ENCODE peak calls at places on chromosomes 2 and 18, in six cellular contexts. G, Z, F, R, X and E are unnamed samples. For H3K4me1 and H3K36me3, the result is how much of the 10 kb centered on the place peaks cover.

GRCh38 chr2:102736174-102736606 is 25.6 kb upstream of the TMEM182 start:
- DNase-seq in G (peak), Z (peak), F (no peak), R (peak), X (peak), E (no peak)

GRCh38 chr2:121356058-121356640 is 71.1 kb upstream of the TFCP2L1 start:
- DNase-seq in G (no peak), Z (no peak), F (peak), R (peak), X (no peak), E (no peak)

GRCh38 chr18:48751727-48752468 is 198.9 kb downstream of the SMAD7 start:
- DNase-seq in G (no peak), Z (no peak), F (no peak), R (no peak), X (no peak), E (no peak)

GRCh38 chr18:31492671-31493070 is 5.3 kb upstream of the DSG2 start:
- DNase-seq in G (no peak), Z (no peak), F (no peak), R (no peak), X (no peak), E (no peak)

GRCh38 chr2:238743243-238744068 is 104.4 kb upstream of the TWIST2 start:
- DNase-seq in G (no peak), Z (no peak), F (no peak), R (peak), X (no peak), E (no peak)

GRCh38 chr2:239470151-239470900 is 69.5 kb upstream of the HDAC4 start:
- DNase-seq in G (no peak), Z (peak), F (no peak), R (no peak), X (no peak), E (no peak)

GRCh38 chr2:168574856-168575630 is 119.0 kb downstream of the CERS6 start:
- DNase-seq in G (no peak), Z (no peak), F (no peak), R (no peak), X (no peak), E (no peak)

GRCh38 chr18:34820360-34820759 is 110.3 kb downstream of the DTNA start:
- DNase-seq in G (no peak), Z (no peak), F (no peak), R (no peak), X (no peak), E (no peak)

GRCh38 chr2:215218587-215219577 is 80.5 kb upstream of the ABCA12 start:
- DNase-seq in G (no peak), Z (no peak), F (no peak), R (no peak), X (no peak), E (no peak)

GRCh38 chr2:113236367-113237159 is 42.2 kb downstream of the PAX8 start:
- DNase-seq in G (no peak), Z (no peak), F (no peak), R (no peak), X (no peak), E (no peak)

GRCh38 chr18:37742436-37742835 is 176.8 kb upstream of the CELF4 start:
- DNase-seq in G (no peak), Z (no peak), F (no peak), R (no peak), X (no peak), E (no peak)

GRCh38 chr2:43142921-43143438 is 83.4 kb downstream of the ZFP36L2 start:
- DNase-seq in G (no peak), Z (peak), F (no peak), R (no peak), X (peak), E (no peak)

GRCh38 chr2:85804026-85804425 is 50.2 kb downstream of the ATOH8 start:
- DNase-seq in G (no peak), Z (peak), F (no peak), R (no peak), X (no peak), E (no peak)

GRCh38 chr2:119575439-119575838 is 31.2 kb downstream of the CFAP221 start:
- DNase-seq in G (no peak), Z (no peak), F (no peak), R (no peak), X (no peak), E (no peak)

GRCh38 chr2:103615706-103616105 is 853.9 kb downstream of the TMEM182 start:
- DNase-seq in G (no peak), Z (no peak), F (no peak), R (no peak), X (no peak), E (no peak)

GRCh38 chr2:130353291-130354134 is 2.3 kb upstream of the PTPN18 start:
- DNase-seq in G (no peak), Z (peak), F (no peak), R (no peak), X (no peak), E (no peak)

GRCh38 chr2:11155326-11156059 is at the start of gene SLC66A3:
- DNase-seq in G (no peak), Z (no peak), F (no peak), R (peak), X (no peak), E (no peak)

GRCh38 chr2:219565130-219566080 is 5.9 kb downstream of the OBSL1 start:
- DNase-seq in G (no peak), Z (peak), F (no peak), R (no peak), X (no peak), E (no peak)

GRCh38 chr18:62525611-62526010 is 2.8 kb downstream of the ZCCHC2 start:
- DNase-seq in G (no peak), Z (no peak), F (no peak), R (no peak), X (no peak), E (no peak)

GRCh38 chr2:118850901-118851268 is 3.4 kb upstream of the EN1 start:
- DNase-seq in G (no peak), Z (no peak), F (no peak), R (no peak), X (no peak), E (no peak)

GRCh38 chr2:227817940-227818568 is 4.4 kb downstream of the CCL20 start:
- DNase-seq in G (peak), Z (peak), F (peak), R (peak), X (peak), E (peak)

GRCh38 chr2:54903736-54904554 is 146.3 kb downstream of the RTN4 start:
- DNase-seq in G (peak), Z (peak), F (no peak), R (peak), X (no peak), E (peak)

GRCh38 chr2:219099319-219099718 is 38.6 kb upstream of the IHH start:
- DNase-seq in G (no peak), Z (no peak), F (no peak), R (peak), X (no peak), E (no peak)

GRCh38 chr18:5238371-5238758 is 41.3 kb upstream of the AKAIN1 start:
- DNase-seq in G (peak), Z (peak), F (peak), R (no peak), X (peak), E (peak)

GRCh38 chr2:207469953-207470699 is 59.6 kb upstream of the CREB1 start:
- DNase-seq in G (no peak), Z (no peak), F (no peak), R (no peak), X (no peak), E (no peak)

GRCh38 chr2:8310557-8311455 is 371.1 kb upstream of the ID2 start:
- DNase-seq in G (no peak), Z (no peak), F (no peak), R (no peak), X (no peak), E (peak)

GRCh38 chr2:234191819-234192407 is 141.4 kb downstream of the SPP2 start:
- DNase-seq in G (no peak), Z (no peak), F (no peak), R (peak), X (no peak), E (no peak)

GRCh38 chr2:188580738-188581137 is 289.1 kb downstream of the GULP1 start:
- DNase-seq in G (no peak), Z (peak), F (no peak), R (no peak), X (no peak), E (no peak)

DNA sequence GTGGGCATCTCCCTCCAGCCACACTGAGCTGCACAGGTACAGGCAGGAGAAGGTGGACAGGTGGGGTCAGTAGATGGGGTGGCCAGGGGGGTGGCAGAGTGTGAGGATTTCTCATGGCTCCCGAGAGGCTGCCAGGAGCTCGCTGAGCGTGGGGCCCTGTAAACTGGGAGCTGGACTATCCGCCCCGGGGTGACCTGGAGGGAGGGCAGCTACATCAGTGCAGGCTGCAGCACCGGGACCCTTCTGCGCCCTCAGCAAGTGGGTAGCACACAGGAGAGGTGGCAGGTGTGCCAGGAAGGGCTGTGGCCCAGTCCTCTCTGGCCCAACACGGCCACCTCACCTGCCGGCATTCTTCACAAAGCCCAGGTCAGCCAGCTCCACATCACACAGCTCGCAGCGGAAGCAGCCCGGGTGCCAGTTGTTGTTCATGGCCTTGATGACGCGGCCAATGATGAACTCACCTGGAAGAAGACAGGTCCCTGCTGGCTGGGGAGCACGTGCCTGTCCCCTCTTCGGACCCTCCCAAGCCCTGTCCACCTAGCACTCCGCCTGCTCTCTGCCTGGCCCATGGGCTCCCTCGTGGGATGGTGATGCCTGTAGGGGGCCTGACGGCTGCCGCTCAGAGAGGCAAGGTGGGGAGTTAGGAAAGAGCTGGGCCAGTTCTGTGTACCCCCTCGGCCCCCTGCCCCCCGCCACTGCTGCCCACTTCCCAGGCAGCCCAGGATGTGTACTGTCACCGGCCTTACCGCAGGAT is 8.3 kb downstream of the GPR17 start:
- DNase-seq in G (no peak), Z (no peak), F (no peak), R (no peak), X (peak), E (no peak)
- H3K4me1 ChIP-seq in G (under half), Z (under half), F (under half), R (under half), X (half or more), E (under half)

GRCh38 chr18:12958478-12958877 is 10.7 kb downstream of the SEH1L start:
- DNase-seq in G (no peak), Z (no peak), F (no peak), R (no peak), X (no peak), E (no peak)

GRCh38 chr18:12968115-12968514 is 20.3 kb downstream of the SEH1L start:
- DNase-seq in G (no peak), Z (no peak), F (no peak), R (no peak), X (no peak), E (no peak)

GRCh38 chr18:12960395-12960794 is 12.6 kb downstream of the SEH1L start:
- DNase-seq in G (no peak), Z (no peak), F (no peak), R (no peak), X (no peak), E (no peak)

GRCh38 chr18:12960846-12961397 is 13.1 kb downstream of the SEH1L start:
- DNase-seq in G (no peak), Z (no peak), F (no peak), R (no peak), X (no peak), E (no peak)

GRCh38 chr18:12963069-12963468 is 15.3 kb downstream of the SEH1L start:
- DNase-seq in G (no peak), Z (no peak), F (no peak), R (no peak), X (no peak), E (no peak)
- H3K36me3 ChIP-seq in G (under half), Z (under half), F (half or more), R (under half), X (under half), E (under half)

GRCh38 chr18:75208836-75209128 is 157 bp downstream of the PTGR3 start:
- DNase-seq in G (peak), Z (peak), F (no peak), R (no peak), X (no peak), E (no peak)

GRCh38 chr18:75209129-75209951 is at the start of gene PTGR3:
- DNase-seq in G (peak), Z (peak), F (peak), R (peak), X (peak), E (peak)

GRCh38 chr18:75210274-75211001 is at the start of gene TSHZ1:
- DNase-seq in G (no peak), Z (no peak), F (peak), R (peak), X (no peak), E (peak)

GRCh38 chr18:75211002-75211621 is 515 bp downstream of the TSHZ1 start:
- DNase-seq in G (no peak), Z (no peak), F (no peak), R (no peak), X (no peak), E (no peak)

DNA sequence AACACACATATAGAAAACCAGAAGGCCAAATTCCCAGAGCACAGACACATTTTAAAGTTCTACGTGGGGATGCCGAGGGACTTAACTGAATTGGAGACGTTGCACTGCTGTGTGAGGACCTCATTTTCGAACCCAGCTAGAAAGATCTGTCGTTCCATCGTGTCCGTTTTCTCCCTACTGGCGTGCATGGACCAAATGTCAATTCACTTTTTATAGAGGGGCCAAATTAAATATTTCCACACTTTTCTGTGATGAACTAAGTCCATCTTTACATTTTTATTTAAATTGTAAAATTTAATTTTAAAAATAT is 690 bp upstream of the TSHZ1 start:
- DNase-seq in G (no peak), Z (no peak), F (no peak), R (no peak), X (no peak), E (no peak)
- H3K4me1 ChIP-seq in G (under half), Z (under half), F (under half), R (under half), X (under half), E (under half)

DNA sequence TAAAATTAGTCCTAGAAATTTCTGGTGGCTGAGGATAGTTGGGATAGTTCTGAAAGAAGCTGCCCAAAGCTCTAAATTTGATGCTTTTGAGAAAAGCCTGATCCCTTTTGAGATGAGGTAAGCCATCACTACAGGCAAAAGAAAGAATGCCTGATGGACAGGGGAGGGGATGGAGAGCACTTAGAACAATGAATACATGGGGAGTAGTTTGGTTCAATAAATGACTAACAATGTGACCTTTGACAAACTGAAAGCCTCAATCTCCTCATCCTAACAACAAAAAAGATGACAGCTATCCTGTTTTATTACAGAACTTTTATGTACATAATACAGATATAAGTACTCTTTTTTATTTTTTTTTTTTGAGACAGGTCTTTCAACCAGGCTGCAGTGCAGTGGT is 42.7 kb downstream of the GFPT1 start:
- DNase-seq in G (no peak), Z (no peak), F (no peak), R (no peak), X (no peak), E (no peak)
- H3K36me3 ChIP-seq in G (half or more), Z (under half), F (half or more), R (half or more), X (under half), E (half or more)

DNA sequence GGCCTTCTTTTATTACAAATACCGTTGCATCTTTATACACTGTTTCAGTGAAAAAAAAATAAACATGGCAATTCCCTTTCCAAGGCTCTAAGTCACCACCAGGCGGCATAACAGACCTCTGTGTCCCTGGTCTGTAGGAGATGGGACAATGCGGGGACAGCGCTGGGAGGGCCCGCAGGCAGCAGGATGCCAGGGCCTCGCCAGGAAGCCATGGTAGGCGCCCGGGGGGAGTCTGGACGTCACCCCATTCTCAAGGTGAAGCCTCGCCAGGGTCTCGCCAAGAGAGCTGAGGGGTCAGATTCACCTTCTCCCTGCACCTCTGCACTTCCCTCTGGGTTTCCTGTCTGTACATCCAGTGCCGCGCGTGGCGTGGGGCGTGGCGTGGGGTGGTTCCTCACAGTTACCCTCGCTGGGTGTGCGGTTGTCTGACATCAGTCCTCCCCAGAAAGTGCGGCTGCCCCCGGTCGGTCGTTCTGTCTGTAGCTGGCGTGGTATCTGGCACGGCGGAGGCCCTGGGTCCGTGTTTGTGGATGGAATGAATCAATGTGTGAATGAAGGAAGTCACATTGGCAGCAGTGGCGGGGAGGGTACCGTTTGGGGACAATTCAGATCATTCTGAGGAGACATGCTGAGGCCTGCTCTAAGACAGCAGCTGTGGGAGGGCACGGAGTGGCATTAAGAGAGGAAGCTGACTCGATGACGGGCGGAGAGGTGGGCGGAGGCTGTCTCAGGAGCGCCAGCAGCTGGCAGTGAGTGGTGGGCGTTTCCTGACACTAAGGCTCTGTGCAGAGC is 45.9 kb downstream of the LRRFIP1 start:
- DNase-seq in G (peak), Z (peak), F (peak), R (peak), X (peak), E (peak)
- H3K4me1 ChIP-seq in G (under half), Z (under half), F (under half), R (half or more), X (half or more), E (under half)

GRCh38 chr2:37080674-37081073 is 3.5 kb downstream of the HEATR5B start:
- DNase-seq in G (no peak), Z (no peak), F (no peak), R (no peak), X (no peak), E (no peak)
- H3K36me3 ChIP-seq in G (under half), Z (under half), F (under half), R (under half), X (under half), E (under half)

GRCh38 chr2:71787108-71787415 is 333.7 kb downstream of the DYSF start:
- DNase-seq in G (no peak), Z (no peak), F (no peak), R (no peak), X (no peak), E (no peak)

GRCh38 chr2:71788186-71788525 is 334.8 kb downstream of the DYSF start:
- DNase-seq in G (no peak), Z (no peak), F (no peak), R (no peak), X (no peak), E (no peak)

GRCh38 chr2:71787476-71788185 is 334.3 kb downstream of the DYSF start:
- DNase-seq in G (no peak), Z (no peak), F (no peak), R (no peak), X (no peak), E (no peak)

GRCh38 chr2:71789556-71790219 is 336.3 kb downstream of the DYSF start:
- DNase-seq in G (no peak), Z (no peak), F (no peak), R (no peak), X (no peak), E (no peak)

GRCh38 chr2:71788601-71789240 is 335.4 kb downstream of the DYSF start:
- DNase-seq in G (no peak), Z (no peak), F (no peak), R (no peak), X (no peak), E (no peak)
- H3K4me1 ChIP-seq in G (under half), Z (under half), F (under half), R (under half), X (under half), E (under half)

GRCh38 chr2:224776795-224777562 is 60.8 kb upstream of the CCDC195 start:
- DNase-seq in G (no peak), Z (no peak), F (no peak), R (no peak), X (no peak), E (no peak)

GRCh38 chr2:224777563-224777939 is 61.4 kb upstream of the CCDC195 start:
- DNase-seq in G (no peak), Z (no peak), F (no peak), R (no peak), X (no peak), E (no peak)

GRCh38 chr2:224780096-224780495 is 63.9 kb upstream of the CCDC195 start:
- DNase-seq in G (no peak), Z (no peak), F (no peak), R (no peak), X (no peak), E (no peak)

GRCh38 chr2:224780814-224781213 is 64.6 kb upstream of the CCDC195 start:
- DNase-seq in G (no peak), Z (no peak), F (no peak), R (no peak), X (no peak), E (no peak)

DNA sequence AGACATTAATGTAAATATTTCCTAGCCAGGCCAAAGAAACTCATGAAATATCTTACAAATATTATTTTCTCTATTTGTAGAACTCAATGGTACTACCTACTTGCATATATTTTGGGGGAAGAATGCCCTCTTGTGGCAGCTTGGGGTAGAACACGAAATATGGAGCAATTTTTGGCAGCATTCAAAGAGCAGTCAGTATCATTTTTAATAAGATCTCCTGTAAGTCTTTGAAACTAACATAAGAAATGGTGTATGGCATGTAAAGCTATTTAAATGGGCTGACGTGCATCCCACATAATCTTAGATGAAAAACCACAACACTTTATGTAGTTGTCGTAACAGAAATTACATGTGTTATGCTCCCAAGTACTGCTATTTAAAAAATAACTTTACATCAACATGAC is 62.3 kb upstream of the CCDC195 start:
- DNase-seq in G (no peak), Z (no peak), F (peak), R (peak), X (no peak), E (no peak)
- H3K36me3 ChIP-seq in G (under half), Z (under half), F (under half), R (under half), X (under half), E (half or more)

GRCh38 chr2:185967335-185967734 is 228.7 kb downstream of the FSIP2 start:
- DNase-seq in G (no peak), Z (no peak), F (no peak), R (no peak), X (no peak), E (no peak)
- H3K4me1 ChIP-seq in G (under half), Z (under half), F (under half), R (under half), X (under half), E (under half)